ENCODE peak calls at places on chromosome 5, in four cellular contexts. A is CD8-positive, alpha-beta T cell; Q is ovary; R is body of pancreas. H is an unnamed sample.

GRCh38 chr5:111507276-111507675 is 5.1 kb downstream of the STARD4 start:
- DNase-seq in A (no peak), Q (no peak), R (no peak), H (no peak)

GRCh38 chr5:143051244-143052058 is 281.3 kb downstream of the ARHGAP26 start:
- DNase-seq in Q (peak; percentile 37), A (no peak), R (peak; percentile 67), H (no peak)

GRCh38 chr5:25544652-25545249 is 900.0 kb upstream of the CDH10 start:
- DNase-seq in Q (no peak), A (no peak), R (peak; percentile 16), H (no peak)

GRCh38 chr5:31585519-31586270 is 53.2 kb upstream of the PDZD2 start:
- DNase-seq in A (no peak), R (no peak), Q (no peak), H (no peak)

GRCh38 chr5:14676320-14676719 is 11.8 kb downstream of the OTULIN start:
- DNase-seq in R (peak; percentile 39), Q (no peak), A (no peak), H (no peak)

GRCh38 chr5:137392261-137392660 is 106.9 kb downstream of the SPOCK1 start:
- DNase-seq in A (no peak), Q (no peak), R (no peak), H (no peak)

GRCh38 chr5:89929834-89930233 is 479.7 kb downstream of the CETN3 start:
- DNase-seq in A (no peak), Q (no peak), R (no peak), H (no peak)

GRCh38 chr5:14428302-14429081 is 153.1 kb upstream of the OTULINL start:
- DNase-seq in Q (no peak), A (no peak), R (peak; percentile 42), H (no peak)

GRCh38 chr5:145978672-145979071 is 42.3 kb downstream of the SH3RF2 start:
- DNase-seq in Q (no peak), A (no peak), R (peak; percentile 71), H (no peak)

GRCh38 chr5:11364531-11364930 is 539.7 kb downstream of the CTNND2 start:
- DNase-seq in R (no peak), Q (no peak), A (no peak), H (no peak)

GRCh38 chr5:14296533-14297331 is 153.6 kb downstream of the TRIO start:
- DNase-seq in Q (no peak), R (peak; percentile 28), A (no peak), H (no peak)

GRCh38 chr5:73823508-73823925 is 197.5 kb downstream of the ARHGEF28 start:
- DNase-seq in A (no peak), R (peak; percentile 47), Q (no peak), H (no peak)

GRCh38 chr5:132066871-132067270 is 6.4 kb downstream of the IL3 start:
- DNase-seq in A (no peak), Q (no peak), R (no peak), H (no peak)

GRCh38 chr5:124736111-124736813 is 10.2 kb downstream of the ZNF608 start:
- DNase-seq in A (no peak), R (peak; percentile 23), Q (no peak), H (no peak)

GRCh38 chr5:142925795-142926194 is 155.6 kb downstream of the ARHGAP26 start:
- DNase-seq in Q (no peak), A (no peak), R (peak; percentile 71), H (no peak)

DNA sequence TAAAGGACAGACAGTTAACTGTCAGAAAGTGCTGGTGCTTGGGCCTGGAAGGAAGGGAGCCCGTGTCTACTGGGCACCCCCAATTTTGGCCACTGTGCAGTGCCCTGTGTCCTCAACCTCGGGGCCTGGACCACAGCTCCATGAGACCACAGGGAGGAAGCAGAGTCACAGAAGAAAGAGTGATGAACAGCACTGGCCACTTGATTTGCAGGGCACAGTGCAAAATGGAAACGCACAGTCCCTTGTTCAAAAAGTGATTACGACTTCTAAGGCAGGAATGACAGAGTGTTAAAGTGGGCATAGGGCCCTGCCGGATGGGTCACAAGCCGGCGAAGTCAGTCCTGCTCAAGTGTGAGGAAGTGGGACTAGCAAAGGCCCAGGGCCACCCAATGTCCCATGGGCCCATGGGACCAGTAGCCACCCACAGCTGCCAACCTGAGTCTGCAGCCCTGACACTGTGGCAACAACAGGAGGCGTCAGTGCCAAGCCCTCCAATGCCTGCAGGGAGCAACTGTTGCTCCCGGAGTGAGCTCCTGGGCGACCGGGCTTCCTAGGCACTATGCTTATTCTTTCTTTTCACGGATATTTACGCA is 85.4 kb downstream of the ADAMTS2 start:
- DNase-seq in Q (peak; percentile 12), R (no peak), A (no peak), H (no peak)
- H3K9me3 ChIP-seq in Q (no peaks in the 10 kb centered on the region), R (no peaks in the 10 kb centered on the region), A (no peaks in the 10 kb centered on the region), H (no peaks in the 10 kb centered on the region)

DNA sequence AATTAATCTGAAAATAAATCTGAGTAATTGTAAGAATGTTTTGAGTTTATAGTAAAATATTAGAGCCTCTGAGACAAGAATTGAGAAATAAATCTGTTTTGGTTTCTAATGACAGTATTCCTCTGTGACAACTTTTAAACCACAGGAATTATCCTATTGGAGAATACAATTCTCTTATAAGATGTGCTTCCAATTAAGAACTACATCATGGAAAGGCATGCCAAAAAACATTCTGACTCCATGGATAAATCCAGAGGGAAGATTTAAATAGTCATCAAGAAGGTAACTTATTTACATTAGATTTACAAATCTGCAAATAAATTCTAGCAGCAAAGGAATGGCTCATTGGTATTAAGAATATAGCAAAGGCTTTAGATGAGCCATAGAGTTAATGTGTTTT is 178.3 kb upstream of the ACOT12 start:
- DNase-seq in A (no peak), Q (no peak), R (no peak), H (no peak)
- H3K27ac ChIP-seq in A (no peak overlapping the region), Q (no peak overlapping the region), R (no peak overlapping the region), H (no peak overlapping the region)

GRCh38 chr5:6726006-6726405 is 12.8 kb downstream of the TENT4A start:
- DNase-seq in Q (no peak), R (no peak), A (no peak), H (no peak)

GRCh38 chr5:6724321-6724929 is 11.2 kb downstream of the TENT4A start:
- DNase-seq in A (no peak), R (no peak), Q (no peak), H (no peak)

GRCh38 chr5:6723901-6724300 is 10.7 kb downstream of the TENT4A start:
- DNase-seq in A (no peak), Q (no peak), R (no peak), H (no peak)

GRCh38 chr5:6727231-6727630 is 14.0 kb downstream of the TENT4A start:
- DNase-seq in R (no peak), Q (no peak), A (no peak), H (no peak)

GRCh38 chr5:6725448-6725847 is 12.2 kb downstream of the TENT4A start:
- DNase-seq in R (no peak), A (no peak), Q (no peak), H (no peak)
- H3K4me1 ChIP-seq in R (peaks cover 44% of the 10 kb centered on the region), A (peaks cover 82% of the 10 kb centered on the region), Q (peaks cover 31% of the 10 kb centered on the region), H (peaks cover 69% of the 10 kb centered on the region)

DNA sequence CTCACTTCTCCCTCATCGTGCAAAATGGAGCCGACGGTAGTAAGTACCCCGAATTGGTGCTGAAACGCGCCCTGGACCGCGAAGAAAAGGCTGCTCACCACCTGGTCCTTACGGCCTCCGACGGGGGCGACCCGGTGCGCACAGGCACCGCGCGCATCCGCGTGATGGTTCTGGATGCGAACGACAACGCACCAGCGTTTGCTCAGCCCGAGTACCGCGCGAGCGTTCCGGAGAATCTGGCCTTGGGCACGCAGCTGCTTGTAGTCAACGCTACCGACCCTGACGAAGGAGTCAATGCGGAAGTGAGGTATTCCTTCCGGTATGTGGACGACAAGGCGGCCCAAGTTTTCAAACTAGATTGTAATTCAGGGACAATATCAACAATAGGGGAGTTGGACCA is 979 bp downstream of the PCDHGA12 start:
- DNase-seq in R (no peak), Q (no peak), A (no peak), H (no peak)
- H3K9me3 ChIP-seq in R (peaks cover 73% of the 10 kb centered on the region), Q (peaks cover 8% of the 10 kb centered on the region), A (peaks cover 16% of the 10 kb centered on the region), H (peaks cover 9% of the 10 kb centered on the region)

GRCh38 chr5:39760385-39761198 is 335.8 kb upstream of the DAB2 start:
- DNase-seq in A (no peak), R (peak; percentile 16), Q (no peak), H (no peak)
- H3K27ac ChIP-seq in A (no peak overlapping the region), R (no peak overlapping the region), Q (no peak overlapping the region), H (no peak overlapping the region)

DNA sequence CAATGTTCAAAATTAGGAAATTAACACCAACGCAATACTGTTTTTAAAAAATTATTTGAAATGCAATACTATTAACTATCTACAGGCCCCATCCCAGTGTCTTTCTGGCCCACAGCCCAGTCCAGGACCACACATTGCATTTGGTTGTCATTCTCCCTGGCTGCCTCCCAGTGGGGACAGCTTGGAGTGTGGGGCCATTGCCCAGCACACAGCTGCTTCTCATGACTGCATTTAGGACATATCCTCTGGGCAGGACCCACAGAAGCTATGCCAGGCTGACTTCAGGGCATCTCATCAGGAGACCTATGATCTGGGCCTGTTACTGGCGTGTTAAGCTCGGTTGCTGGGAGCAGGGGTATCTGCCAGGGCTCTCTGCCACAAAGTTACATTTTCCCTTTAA is 32.0 kb upstream of the CLPTM1L start:
- DNase-seq in R (no peak), Q (no peak), A (no peak), H (no peak)
- H3K4me1 ChIP-seq in R (peaks cover 8% of the 10 kb centered on the region), Q (no peaks in the 10 kb centered on the region), A (peaks cover 17% of the 10 kb centered on the region), H (peaks cover 13% of the 10 kb centered on the region)